ENCODE peak calls at places on chromosomes 4 and X, in eight cellular contexts. J is choroid plexus epithelial cell, L is foreskin fibroblast, X is GM12865, K is IMR-90, F is skeletal muscle cell, Z is hepatocyte, S is transverse colon. G is an unnamed sample.
A peak's percentile ranks its signal among the peaks of the same experiment; 100 is the strongest.

GRCh38 chr4:71772592-71772991 is 11.3 kb downstream of the GC start:
- DNase-seq in J (no peak), L (no peak), X (no peak), K (no peak), F (no peak), Z (no peak), S (no peak), G (no peak)

GRCh38 chr4:56641494-56642051 is 39.5 kb downstream of the HOPX start:
- DNase-seq in J (peak; percentile 93), L (peak; percentile 88), X (no peak), K (peak; percentile 98), F (peak; percentile 84), Z (peak; percentile 43), S (no peak), G (no peak)

GRCh38 chr4:140098481-140099132 is 55.4 kb downstream of the MAML3 start:
- DNase-seq in J (peak; percentile 58), L (peak; percentile 78), X (no peak), K (peak; percentile 87), F (no peak), Z (no peak), S (no peak), G (no peak)

GRCh38 chrX:70096052-70096451 is 33.8 kb downstream of the OTUD6A start:
- DNase-seq in J (peak; percentile 38), L (peak; percentile 29), X (no peak), K (peak; percentile 25), F (no peak), Z (peak; percentile 14), S (no peak), G (no peak)

GRCh38 chr4:22778547-22779163 is 85.9 kb downstream of the GBA3 start:
- DNase-seq in J (no peak), L (no peak), X (no peak), K (no peak), F (no peak), Z (no peak), S (no peak), G (no peak)

GRCh38 chrX:15143050-15143824 is 126.6 kb downstream of the ASB9 start:
- DNase-seq in J (peak; percentile 65), L (peak; percentile 57), X (peak; percentile 49), K (peak; percentile 45), F (no peak), Z (peak; percentile 70), S (peak; percentile 66), G (peak; percentile 24)

GRCh38 chrX:136582624-136583023 is 50.6 kb downstream of the VGLL1 start:
- DNase-seq in J (no peak), L (no peak), X (no peak), K (no peak), F (no peak), Z (no peak), S (no peak), G (no peak)

GRCh38 chr4:77481856-77482255 is 123.8 kb upstream of the CXCL13 start:
- DNase-seq in J (no peak), L (peak; percentile 15), X (no peak), K (no peak), F (no peak), Z (no peak), S (no peak), G (no peak)

GRCh38 chr4:108270466-108271450 is 102.0 kb upstream of the LEF1 start:
- DNase-seq in J (peak; percentile 89), L (peak; percentile 81), X (peak; percentile 9), K (peak; percentile 94), F (peak; percentile 19), Z (no peak), S (no peak), G (peak; percentile 70)

GRCh38 chrX:42102586-42103282 is 179.4 kb upstream of the CASK start:
- DNase-seq in J (peak; percentile 13), L (no peak), X (no peak), K (no peak), F (no peak), Z (no peak), S (no peak), G (no peak)

GRCh38 chr4:53781614-53782467 is 190.6 kb upstream of the LNX1 start:
- DNase-seq in J (peak; percentile 62), L (peak; percentile 64), X (no peak), K (peak; percentile 90), F (no peak), Z (no peak), S (no peak), G (no peak)

GRCh38 chrX:55107262-55107661 is 18.4 kb downstream of the PAGE2 start:
- DNase-seq in J (no peak), L (no peak), X (no peak), K (no peak), F (no peak), Z (no peak), S (no peak), G (no peak)

GRCh38 chrX:39000802-39001201 is 199.5 kb downstream of the MID1IP1 start:
- DNase-seq in J (no peak), L (peak; percentile 78), X (no peak), K (peak; percentile 37), F (no peak), Z (no peak), S (no peak), G (no peak)

GRCh38 chr4:92251711-92252110 is 52.1 kb upstream of the GRID2 start:
- DNase-seq in J (no peak), L (no peak), X (no peak), K (no peak), F (no peak), Z (no peak), S (no peak), G (no peak)

GRCh38 chr4:142960867-142961644 is 115.0 kb upstream of the INPP4B start:
- DNase-seq in J (no peak), L (no peak), X (no peak), K (no peak), F (no peak), Z (no peak), S (no peak), G (no peak)

GRCh38 chr4:3387943-3388348 is 53.8 kb upstream of the HGFAC start:
- DNase-seq in J (no peak), L (peak; percentile 68), X (peak; percentile 52), K (peak; percentile 23), F (no peak), Z (no peak), S (peak; percentile 74), G (no peak)

GRCh38 chr4:3389186-3389878 is 52.4 kb upstream of the HGFAC start:
- DNase-seq in J (no peak), L (no peak), X (no peak), K (no peak), F (no peak), Z (no peak), S (no peak), G (no peak)

GRCh38 chr4:3387154-3387942 is 54.4 kb upstream of the HGFAC start:
- DNase-seq in J (no peak), L (no peak), X (peak; percentile 70), K (no peak), F (no peak), Z (no peak), S (no peak), G (no peak)

GRCh38 chr4:3389879-3390840 is 51.6 kb upstream of the HGFAC start:
- DNase-seq in J (no peak), L (no peak), X (no peak), K (no peak), F (no peak), Z (no peak), S (no peak), G (no peak)

DNA sequence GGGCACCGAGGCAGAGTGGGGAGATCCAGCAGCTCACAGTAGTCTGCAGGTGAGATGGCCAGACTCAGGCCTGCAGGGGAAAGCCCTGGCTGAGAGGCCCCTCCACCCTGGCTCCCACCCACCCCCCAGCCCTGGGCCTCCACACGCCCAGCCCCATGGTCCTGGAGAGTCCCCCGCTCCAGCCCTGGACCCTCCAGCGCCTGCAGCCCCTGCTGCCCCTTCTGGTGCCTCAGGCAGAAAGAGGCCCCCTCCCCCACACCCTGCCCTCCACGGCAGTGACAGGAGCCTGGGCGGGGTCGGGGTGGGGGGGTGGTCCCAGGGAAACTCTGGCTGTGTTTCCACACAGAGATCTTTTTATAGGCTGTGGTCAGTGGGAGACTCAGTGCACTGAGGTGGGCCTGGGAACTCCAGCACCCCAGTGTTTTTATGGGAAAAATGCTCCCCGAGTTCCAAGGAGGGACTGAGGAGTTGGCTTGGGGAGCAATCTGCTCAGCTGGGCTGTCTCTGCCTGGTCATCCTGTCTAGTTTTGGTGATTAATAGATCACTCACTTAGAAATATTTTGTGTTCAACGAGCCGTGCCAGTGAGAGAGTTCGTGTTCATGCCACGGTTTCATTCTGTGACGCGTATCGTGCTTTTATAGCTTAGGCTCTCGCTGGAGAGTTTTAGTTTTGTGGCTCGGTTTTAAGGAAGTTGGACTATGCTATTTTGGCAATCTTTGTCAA is 53.1 kb upstream of the HGFAC start:
- DNase-seq in J (peak; percentile 67), L (peak; percentile 89), X (peak; percentile 85), K (peak; percentile 73), F (peak; percentile 37), Z (no peak), S (no peak), G (no peak)
- H3K4me3 ChIP-seq in J (peak overlapping the region; percentile 53), L (peak overlapping the region; percentile 26), X (peak overlapping the region; percentile 52), K (peak overlapping the region; percentile 36), F (peak overlapping the region; percentile 35), Z (no peak overlapping the region), S (no peak overlapping the region), G (no peak overlapping the region)

GRCh38 chrX:72130762-72131231 is 918 bp downstream of the RTL5 start:
- DNase-seq in J (no peak), L (no peak), X (no peak), K (no peak), F (no peak), Z (no peak), S (no peak), G (no peak)
- H3K4me3 ChIP-seq in J (peak overlapping the region; percentile 55), L (peak overlapping the region; percentile 51), X (no peak overlapping the region), K (peak overlapping the region; percentile 52), F (peak overlapping the region; percentile 55), Z (no peak overlapping the region), S (no peak overlapping the region), G (no peak overlapping the region)

GRCh38 chr4:19368800-19369199 is 882.9 kb upstream of the SLIT2 start:
- DNase-seq in J (no peak), L (no peak), X (no peak), K (no peak), F (no peak), Z (no peak), S (no peak), G (no peak)

GRCh38 chr4:19375931-19376330 is 875.8 kb upstream of the SLIT2 start:
- DNase-seq in J (peak; percentile 25), L (peak; percentile 43), X (no peak), K (peak; percentile 45), F (no peak), Z (no peak), S (no peak), G (no peak)

GRCh38 chr4:19375405-19375804 is 876.3 kb upstream of the SLIT2 start:
- DNase-seq in J (no peak), L (peak; percentile 18), X (no peak), K (no peak), F (no peak), Z (no peak), S (no peak), G (no peak)

DNA sequence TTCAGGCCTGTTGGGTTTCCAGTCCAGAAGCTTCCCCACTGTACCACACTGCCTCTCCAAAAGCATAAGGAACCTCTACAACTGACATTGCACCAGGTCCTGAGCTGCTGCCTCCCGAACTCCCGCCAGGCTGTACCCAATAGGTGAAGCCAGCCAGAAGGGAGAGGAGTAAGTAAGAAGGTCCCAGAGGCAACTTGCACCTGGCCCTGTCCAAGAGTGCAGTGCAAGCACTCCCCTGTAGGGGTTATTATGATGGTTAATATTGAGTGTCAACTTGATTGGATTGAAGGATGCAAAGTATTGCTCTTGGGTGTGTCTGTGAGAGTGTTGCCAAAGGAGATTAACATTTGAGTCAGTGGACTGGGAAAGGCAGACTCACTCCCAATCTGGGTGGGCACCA is 879.3 kb upstream of the SLIT2 start:
- DNase-seq in J (no peak), L (no peak), X (no peak), K (no peak), F (no peak), Z (no peak), S (no peak), G (no peak)
- H3K4me3 ChIP-seq in J (no peak overlapping the region), L (no peak overlapping the region), X (no peak overlapping the region), K (no peak overlapping the region), F (no peak overlapping the region), Z (no peak overlapping the region), S (no peak overlapping the region), G (no peak overlapping the region)

GRCh38 chrX:153935326-153935851 is 552 bp upstream of the NAA10 start:
- DNase-seq in J (no peak), L (no peak), X (no peak), K (no peak), F (no peak), Z (no peak), S (peak; percentile 26), G (no peak)
- H3K4me3 ChIP-seq in J (peak overlapping the region; percentile 41), L (peak overlapping the region; percentile 38), X (peak overlapping the region; percentile 59), K (peak overlapping the region; percentile 39), F (peak overlapping the region; percentile 40), Z (no peak overlapping the region), S (peak overlapping the region; percentile 35), G (peak overlapping the region; percentile 50)